ENCODE peak calls at places on chromosomes 12 and 14, in four cellular contexts. Y, Q, L and U are unnamed samples.

GRCh38 chr12:55704824-55705780 is 2.6 kb downstream of the ITGA7 start:
- DNase-seq in Y (no peak), Q (no peak), L (no peak), U (no peak)

GRCh38 chr12:87439990-87440827 is 589.0 kb downstream of the C12orf50 start:
- DNase-seq in Y (peak), Q (no peak), L (no peak), U (peak)

GRCh38 chr14:77654001-77654431 is 37.6 kb upstream of the SPTLC2 start:
- DNase-seq in Y (no peak), Q (no peak), L (no peak), U (no peak)

GRCh38 chr14:92252291-92252690 is 70.7 kb upstream of the SLC24A4 start:
- DNase-seq in Y (no peak), Q (peak), L (no peak), U (no peak)

GRCh38 chr12:49264466-49264872 is 413 bp upstream of the TUBA1C start:
- DNase-seq in Y (no peak), Q (no peak), L (no peak), U (no peak)

GRCh38 chr12:57793920-57794319 is 11.3 kb downstream of the TSFM start:
- DNase-seq in Y (peak), Q (no peak), L (no peak), U (peak)

GRCh38 chr14:50434530-50434929 is 37.8 kb upstream of the CDKL1 start:
- DNase-seq in Y (no peak), Q (no peak), L (no peak), U (no peak)

GRCh38 chr12:57214398-57214781 is 2.2 kb upstream of the NXPH4 start:
- DNase-seq in Y (peak), Q (peak), L (peak), U (peak)

GRCh38 chr12:46303039-46303666 is 34.3 kb upstream of the SLC38A1 start:
- DNase-seq in Y (peak), Q (no peak), L (peak), U (peak)

GRCh38 chr14:55221968-55222367 is 30.6 kb upstream of the DLGAP5 start:
- DNase-seq in Y (peak), Q (no peak), L (no peak), U (no peak)

GRCh38 chr12:65840793-65841670 is 16.7 kb downstream of the HMGA2 start:
- DNase-seq in Y (no peak), Q (no peak), L (no peak), U (no peak)

GRCh38 chr14:95432152-95433093 is 84.0 kb downstream of the SYNE3 start:
- DNase-seq in Y (peak), Q (peak), L (no peak), U (peak)

GRCh38 chr12:76274699-76275098 is 73.5 kb downstream of the BBS10 start:
- DNase-seq in Y (peak), Q (no peak), L (no peak), U (peak)

GRCh38 chr12:20567413-20567812 is 127.7 kb upstream of the SLCO1C1 start:
- DNase-seq in Y (no peak), Q (no peak), L (no peak), U (no peak)

GRCh38 chr12:78457951-78458350 is 406.6 kb upstream of the SYT1 start:
- DNase-seq in Y (peak), Q (no peak), L (no peak), U (peak)

GRCh38 chr12:113929312-113929989 is 36.7 kb downstream of the RBM19 start:
- DNase-seq in Y (no peak), Q (no peak), L (no peak), U (no peak)

GRCh38 chr14:49461529-49462401 is 124.4 kb downstream of the RPS29 start:
- DNase-seq in Y (peak), Q (no peak), L (peak), U (peak)

GRCh38 chr14:20848316-20848954 is 42.8 kb upstream of the RNASE3 start:
- DNase-seq in Y (peak), Q (no peak), L (no peak), U (no peak)

GRCh38 chr12:13749380-13749779 is 232.0 kb downstream of the GRIN2B start:
- DNase-seq in Y (no peak), Q (no peak), L (no peak), U (no peak)

GRCh38 chr14:71416392-71416791 is 509.1 kb downstream of the PCNX1 start:
- DNase-seq in Y (peak), Q (no peak), L (no peak), U (no peak)